ENCODE peak calls at places on chromosome X, in seven cellular contexts. M, D, X, W, N, Z and K are unnamed samples.

GRCh38 chrX:19225906-19226305 is 103.6 kb upstream of the ADGRG2 start:
- DNase-seq in X (no peak), N (no peak), W (no peak), D (no peak), M (peak), Z (peak), K (peak)

GRCh38 chrX:45762699-45763647 is 562.3 kb upstream of the DIPK2B start:
- DNase-seq in D (no peak), N (peak), W (no peak), X (no peak), M (no peak), Z (no peak), K (no peak)

GRCh38 chrX:137432609-137433008 is 133.3 kb upstream of the ZIC3 start:
- DNase-seq in N (no peak), W (peak), Z (peak), M (no peak), X (peak), D (no peak), K (peak)

GRCh38 chrX:68832101-68832416 is 3.2 kb downstream of the EFNB1 start:
- DNase-seq in Z (peak), D (no peak), M (peak), X (no peak), W (peak), N (peak), K (peak)

GRCh38 chrX:14927391-14927790 is 54.2 kb downstream of the MOSPD2 start:
- DNase-seq in X (no peak), N (no peak), M (peak), W (no peak), Z (no peak), D (no peak), K (no peak)

GRCh38 chrX:71195959-71196727 is 26.9 kb upstream of the GJB1 start:
- DNase-seq in D (no peak), Z (peak), N (no peak), M (no peak), X (no peak), W (no peak), K (peak)

GRCh38 chrX:110044531-110045249 is 41.8 kb downstream of the TMEM164 start:
- DNase-seq in W (no peak), M (no peak), D (no peak), X (no peak), Z (no peak), N (no peak), K (no peak)

GRCh38 chrX:17792842-17793241 is 55.5 kb downstream of the SCML1 start:
- DNase-seq in N (no peak), X (no peak), Z (no peak), D (no peak), W (no peak), M (no peak), K (no peak)

GRCh38 chrX:149570668-149571067 is 16.6 kb downstream of the MAGEA9B start:
- DNase-seq in N (no peak), Z (no peak), D (no peak), W (no peak), X (no peak), M (peak), K (no peak)

GRCh38 chrX:103628386-103629290 is at the start of gene TCEAL1:
- DNase-seq in Z (peak), M (peak), X (no peak), W (peak), N (peak), D (no peak), K (peak)

GRCh38 chrX:66035667-66036066 is 4.2 kb downstream of the VSIG4 start:
- DNase-seq in Z (no peak), M (no peak), W (no peak), X (no peak), N (no peak), D (no peak), K (no peak)

GRCh38 chrX:48475295-48475694 is 704 bp upstream of the FTSJ1 start:
- DNase-seq in Z (no peak), W (no peak), N (no peak), D (no peak), M (no peak), X (no peak), K (no peak)

GRCh38 chrX:39619182-39620009 is 478.4 kb downstream of the BCOR start:
- DNase-seq in X (no peak), Z (no peak), D (no peak), N (no peak), W (no peak), M (no peak), K (no peak)

GRCh38 chrX:139382529-139382928 is 148.0 kb upstream of the F9 start:
- DNase-seq in W (no peak), Z (peak), X (no peak), N (no peak), M (no peak), D (no peak), K (no peak)

GRCh38 chrX:48826135-48826875 is at the start of gene ERAS:
- DNase-seq in D (no peak), W (no peak), M (no peak), X (no peak), N (no peak), Z (peak), K (no peak)

GRCh38 chrX:1491851-1492349 is 39.2 kb upstream of the ASMTL start:
- DNase-seq in W (peak), Z (peak), N (no peak), M (no peak), D (no peak), X (no peak), K (peak)

GRCh38 chrX:17813277-17813676 is 47.8 kb downstream of the RAI2 start:
- DNase-seq in Z (no peak), M (no peak), D (no peak), W (no peak), N (no peak), X (no peak), K (no peak)

GRCh38 chrX:119667111-119667928 is 25.6 kb downstream of the SEPTIN6 start:
- DNase-seq in Z (peak), X (no peak), D (no peak), W (no peak), N (no peak), M (no peak), K (no peak)

GRCh38 chrX:65706041-65706828 is 38.8 kb downstream of the MSN start:
- DNase-seq in W (no peak), Z (no peak), X (peak), M (peak), D (peak), N (no peak), K (peak)

GRCh38 chrX:1400049-1400448 is 8.1 kb upstream of the SLC25A6 start:
- DNase-seq in M (no peak), X (no peak), N (no peak), D (no peak), W (no peak), Z (no peak), K (no peak)

GRCh38 chrX:68570598-68570997 is 71.7 kb downstream of the YIPF6 start:
- DNase-seq in N (no peak), W (no peak), Z (no peak), M (no peak), X (no peak), D (no peak), K (no peak)

GRCh38 chrX:17759990-17760389 is 22.7 kb downstream of the SCML1 start:
- DNase-seq in N (no peak), M (no peak), X (no peak), W (no peak), D (no peak), Z (no peak), K (no peak)

GRCh38 chrX:109797311-109797975 is 64.4 kb upstream of the ACSL4 start:
- DNase-seq in W (no peak), X (no peak), D (no peak), M (peak), N (no peak), Z (no peak), K (no peak)

GRCh38 chrX:112945796-112946195 is 105.2 kb upstream of the AMOT start:
- DNase-seq in Z (no peak), X (no peak), N (no peak), D (no peak), W (no peak), M (no peak), K (no peak)

GRCh38 chrX:130770615-130771014 is 132.4 kb downstream of the ENOX2 start:
- DNase-seq in Z (no peak), D (no peak), W (no peak), N (no peak), M (peak), X (peak), K (no peak)

GRCh38 chrX:25175171-25175570 is 159.4 kb upstream of the ARX start:
- DNase-seq in D (no peak), Z (no peak), W (no peak), M (no peak), X (no peak), N (no peak), K (no peak)

GRCh38 chrX:12463873-12464272 is 325.6 kb downstream of the FRMPD4 start:
- DNase-seq in D (no peak), X (no peak), M (no peak), W (no peak), N (no peak), Z (no peak), K (no peak)

GRCh38 chrX:1685460-1685859 is 70.6 kb downstream of the ASMT start:
- DNase-seq in Z (no peak), W (no peak), N (no peak), D (no peak), M (no peak), X (no peak), K (no peak)

GRCh38 chrX:8033175-8033574 is 106.0 kb upstream of the PNPLA4 start:
- DNase-seq in D (no peak), W (no peak), Z (no peak), X (no peak), N (no peak), M (no peak), K (no peak)

GRCh38 chrX:133376422-133376821 is 38.9 kb downstream of the GPC4 start:
- DNase-seq in M (no peak), N (no peak), Z (no peak), W (no peak), D (no peak), X (no peak), K (no peak)